ENCODE peak calls at places on chromosomes 16 and 17, in eight cellular contexts. L, O, M, E, G, W, X and J are unnamed samples.

GRCh38 chr16:59993101-59993500 is 1259.0 kb upstream of the GOT2 start:
- DNase-seq in X (peak), E (no peak), O (no peak), M (no peak), L (no peak), W (no peak), G (no peak), J (no peak)

GRCh38 chr16:86752582-86753175 is 174.3 kb downstream of the FOXL1 start:
- DNase-seq in G (no peak), L (no peak), O (no peak), M (no peak), X (no peak), W (no peak), E (no peak), J (no peak)

GRCh38 chr17:80546267-80546666 is 1.6 kb downstream of the RPTOR start:
- DNase-seq in W (no peak), O (no peak), L (no peak), E (no peak), M (no peak), G (no peak), X (no peak), J (no peak)

GRCh38 chr17:9645858-9646555 is 690 bp downstream of the USP43 start:
- DNase-seq in W (peak), E (peak), O (no peak), M (no peak), X (no peak), G (peak), L (no peak), J (peak)

GRCh38 chr17:19398301-19399181 is 11.6 kb upstream of the MFAP4 start:
- DNase-seq in W (no peak), M (no peak), E (peak), X (peak), G (no peak), L (no peak), O (no peak), J (no peak)

GRCh38 chr16:5044011-5044540 is 10.3 kb upstream of the NAGPA start:
- DNase-seq in W (no peak), X (no peak), O (no peak), M (no peak), E (no peak), G (no peak), L (no peak), J (no peak)

GRCh38 chr16:79272141-79272577 is 328.4 kb downstream of the MAF start:
- DNase-seq in X (no peak), W (peak), E (no peak), G (peak), L (peak), M (no peak), O (no peak), J (no peak)

GRCh38 chr17:77810536-77810935 is 148.0 kb upstream of the TNRC6C start:
- DNase-seq in G (no peak), E (peak), O (no peak), M (no peak), X (no peak), L (no peak), W (no peak), J (no peak)

GRCh38 chr16:72162105-72162680 is 9.8 kb downstream of the PMFBP1 start:
- DNase-seq in O (no peak), M (no peak), E (no peak), X (no peak), L (no peak), G (no peak), W (no peak), J (no peak)

GRCh38 chr17:7644768-7645167 is 6.0 kb upstream of the ATP1B2 start:
- DNase-seq in L (no peak), O (no peak), W (no peak), E (no peak), X (no peak), G (peak), M (no peak), J (no peak)

GRCh38 chr17:2598166-2598565 is 4.7 kb downstream of the PAFAH1B1 start:
- DNase-seq in L (no peak), O (no peak), M (no peak), X (no peak), G (no peak), E (no peak), W (no peak), J (no peak)

GRCh38 chr17:73166731-73167581 is 2.1 kb downstream of the SSTR2 start:
- DNase-seq in E (no peak), W (no peak), M (no peak), X (no peak), O (no peak), L (no peak), G (peak), J (no peak)

GRCh38 chr17:7903154-7904103 is 12.7 kb downstream of the RNF227 start:
- DNase-seq in O (no peak), G (no peak), E (no peak), M (no peak), W (no peak), L (no peak), X (no peak), J (no peak)

GRCh38 chr16:53726625-53727024 is 22.7 kb downstream of the FTO start:
- DNase-seq in O (no peak), M (no peak), W (no peak), L (no peak), X (peak), E (no peak), G (no peak), J (peak)

GRCh38 chr16:87470332-87470731 is 22.5 kb downstream of the ZCCHC14 start:
- DNase-seq in G (no peak), E (no peak), O (no peak), L (no peak), W (no peak), M (no peak), X (no peak), J (no peak)

GRCh38 chr17:48878920-48879898 is 13.4 kb upstream of the ATP5MC1 start:
- DNase-seq in M (no peak), G (peak), W (peak), E (no peak), L (no peak), O (no peak), X (peak), J (no peak)

GRCh38 chr17:59427425-59427921 is 96.0 kb downstream of the YPEL2 start:
- DNase-seq in M (peak), L (peak), O (no peak), E (no peak), X (no peak), G (peak), W (no peak), J (peak)

GRCh38 chr16:81601008-81601428 is 156.4 kb downstream of the CMIP start:
- DNase-seq in M (peak), L (no peak), W (no peak), O (no peak), E (no peak), G (no peak), X (peak), J (no peak)

GRCh38 chr17:1601571-1601970 is 27.1 kb downstream of the SLC43A2 start:
- DNase-seq in W (no peak), G (no peak), L (no peak), E (no peak), M (no peak), X (no peak), O (no peak), J (no peak)

GRCh38 chr16:3950343-3951193 is 70.1 kb upstream of the CREBBP start:
- DNase-seq in O (no peak), L (no peak), X (peak), W (no peak), G (no peak), M (no peak), E (peak), J (no peak)